ENCODE peak calls at places on chromosome 4, in six cellular contexts. V is colonic mucosa; S is RPMI8226; T is activated CD4-positive, alpha-beta memory T cell treated with anti-CD3 and anti-CD28 coated beads for 36 hours; X is NCI-H1092 treated with DMSO at 0.1 percent for 48 hours; R is endodermal cell. L is an unnamed sample.

GRCh38 chr4:113248320-113248719 is 198.9 kb downstream of the ANK2 start:
- DNase-seq in X (no peak), S (no peak), T (no peak), V (no peak), R (peak), L (no peak)

GRCh38 chr4:48767530-48767929 is 12.5 kb downstream of the FRYL start:
- DNase-seq in S (no peak), V (no peak), T (no peak), R (no peak), X (no peak), L (no peak)

GRCh38 chr4:7124643-7125442 is 57.0 kb upstream of the GRPEL1 start:
- DNase-seq in X (peak), V (peak), T (no peak), R (peak), S (no peak), L (no peak)

GRCh38 chr4:17511041-17511949 is 595 bp downstream of the QDPR start:
- DNase-seq in S (peak), V (peak), R (peak), X (peak), T (peak), L (peak)

GRCh38 chr4:110275871-110276270 is 77.5 kb upstream of the ELOVL6 start:
- DNase-seq in T (no peak), X (no peak), V (no peak), R (no peak), S (no peak), L (no peak)

GRCh38 chr4:184205243-184205642 is 12.4 kb downstream of the ENPP6 start:
- DNase-seq in S (no peak), V (no peak), T (no peak), X (no peak), R (no peak), L (no peak)

GRCh38 chr4:86141166-86141565 is 218.7 kb downstream of the MAPK10 start:
- DNase-seq in T (no peak), X (no peak), V (no peak), R (no peak), S (no peak), L (no peak)

GRCh38 chr4:128299848-128300247 is 12.2 kb upstream of the PGRMC2 start:
- DNase-seq in X (no peak), R (no peak), T (no peak), S (no peak), V (no peak), L (no peak)

GRCh38 chr4:114807759-114808404 is 209.3 kb downstream of the UGT8 start:
- DNase-seq in X (no peak), V (peak), S (peak), T (peak), R (peak), L (no peak)

GRCh38 chr4:57501715-57502114 is 391.5 kb upstream of the IGFBP7 start:
- DNase-seq in X (no peak), R (no peak), T (no peak), V (no peak), S (no peak), L (no peak)

GRCh38 chr4:173301518-173302201 is 32.5 kb downstream of the HMGB2 start:
- DNase-seq in S (peak), V (no peak), T (no peak), R (no peak), X (peak), L (peak)

GRCh38 chr4:183409463-183409862 is 35.0 kb upstream of the CDKN2AIP start:
- DNase-seq in X (no peak), T (no peak), R (no peak), V (no peak), S (no peak), L (no peak)

GRCh38 chr4:113869743-113870375 is 108.3 kb upstream of the CAMK2D start:
- DNase-seq in S (no peak), V (no peak), R (no peak), T (peak), X (no peak), L (no peak)

GRCh38 chr4:88674989-88675388 is 22.6 kb downstream of the NAP1L5 start:
- DNase-seq in T (no peak), V (no peak), X (no peak), S (no peak), R (no peak), L (no peak)

GRCh38 chr4:137310156-137310555 is 222.1 kb downstream of the PCDH18 start:
- DNase-seq in T (no peak), S (no peak), V (no peak), X (no peak), R (no peak), L (no peak)

GRCh38 chr4:10099521-10100325 is 16.9 kb downstream of the WDR1 start:
- DNase-seq in X (no peak), R (no peak), T (peak), V (no peak), S (no peak), L (no peak)

GRCh38 chr4:84931961-84932360 is 34.5 kb downstream of the WDFY3 start:
- DNase-seq in X (no peak), T (no peak), S (no peak), V (no peak), R (no peak), L (no peak)

GRCh38 chr4:8528713-8529112 is 51.5 kb upstream of the GPR78 start:
- DNase-seq in R (no peak), V (no peak), X (no peak), S (no peak), T (no peak), L (no peak)

GRCh38 chr4:139849219-139849618 is 183.6 kb downstream of the MGST2 start:
- DNase-seq in X (peak), R (no peak), T (no peak), V (no peak), S (no peak), L (no peak)

GRCh38 chr4:82630079-82630478 is 68.3 kb upstream of the TMEM150C start:
- DNase-seq in S (no peak), T (no peak), R (no peak), V (no peak), X (no peak), L (no peak)

GRCh38 chr4:156633846-156634245 is 337.8 kb downstream of the PDGFC start:
- DNase-seq in S (no peak), X (no peak), V (no peak), R (no peak), T (no peak), L (no peak)